ENCODE peak calls at places on chromosomes 13 and 19, in nine cellular contexts. U is HL-60, V is HepG2, P is A549, Y is Panc1, W is HCT116, N is SK-N-SH, H is GM12878, I is GM23338. A is an unnamed sample.

GRCh38 chr13:113474179-113474578 is 16.3 kb downstream of the DCUN1D2 start:
- DNase-seq in U (peak), V (no peak), P (no peak), Y (no peak), W (no peak), N (no peak), H (no peak), I (no peak), A (no peak)

GRCh38 chr19:53504903-53505302 is 33.0 kb upstream of the ZNF331 start:
- DNase-seq in U (no peak), V (peak), P (no peak), Y (no peak), W (no peak), N (peak), H (no peak), I (no peak), A (no peak)

GRCh38 chr13:71260246-71260645 is 606.8 kb downstream of the DACH1 start:
- DNase-seq in U (no peak), V (no peak), P (no peak), Y (no peak), W (no peak), N (no peak), H (no peak), I (no peak), A (no peak)

GRCh38 chr13:110106726-110107125 is 200.2 kb downstream of the COL4A1 start:
- DNase-seq in U (no peak), V (no peak), P (no peak), Y (no peak), W (no peak), N (no peak), H (no peak), I (no peak), A (no peak)

GRCh38 chr13:80737513-80737912 is 396.6 kb upstream of the SPRY2 start:
- DNase-seq in U (no peak), V (no peak), P (no peak), Y (no peak), W (no peak), N (no peak), H (no peak), I (no peak), A (no peak)

GRCh38 chr19:995051-995827 is 5.0 kb upstream of the GRIN3B start:
- DNase-seq in U (no peak), V (no peak), P (no peak), Y (no peak), W (no peak), N (no peak), H (no peak), I (no peak), A (no peak)

GRCh38 chr13:52070929-52071523 is 46.5 kb downstream of the UTP14C start:
- DNase-seq in U (no peak), V (peak), P (no peak), Y (no peak), W (no peak), N (peak), H (no peak), I (no peak), A (peak)

GRCh38 chr13:31160857-31161582 is 684 bp downstream of the HSPH1 start:
- DNase-seq in U (peak), V (peak), P (no peak), Y (no peak), W (no peak), N (peak), H (peak), I (peak), A (peak)

GRCh38 chr13:110382830-110383229 is 75.7 kb downstream of the COL4A2 start:
- DNase-seq in U (no peak), V (no peak), P (no peak), Y (no peak), W (no peak), N (no peak), H (no peak), I (no peak), A (no peak)

GRCh38 chr13:107202371-107203023 is 634.6 kb upstream of the ARGLU1 start:
- DNase-seq in U (no peak), V (peak), P (no peak), Y (no peak), W (no peak), N (no peak), H (no peak), I (no peak), A (no peak)

GRCh38 chr19:1045247-1045603 is 5.3 kb downstream of the ABCA7 start:
- DNase-seq in U (no peak), V (peak), P (peak), Y (no peak), W (peak), N (peak), H (no peak), I (peak), A (peak)

GRCh38 chr19:41984961-41985360 is 9.1 kb downstream of the ATP1A3 start:
- DNase-seq in U (no peak), V (no peak), P (no peak), Y (no peak), W (no peak), N (no peak), H (no peak), I (no peak), A (no peak)

GRCh38 chr13:92315265-92315664 is 911.3 kb upstream of the GPC6 start:
- DNase-seq in U (no peak), V (no peak), P (no peak), Y (no peak), W (no peak), N (no peak), H (peak), I (no peak), A (no peak)

GRCh38 chr19:35731353-35731752 is 10.9 kb downstream of the IGFLR1 start:
- DNase-seq in U (no peak), V (no peak), P (no peak), Y (no peak), W (no peak), N (no peak), H (no peak), I (no peak), A (no peak)

GRCh38 chr13:113759525-113760137 is 605 bp downstream of the TMEM255B start:
- DNase-seq in U (no peak), V (no peak), P (peak), Y (no peak), W (no peak), N (peak), H (no peak), I (peak), A (no peak)

GRCh38 chr19:14081797-14082674 is 3.5 kb downstream of the C19orf67 start:
- DNase-seq in U (no peak), V (no peak), P (no peak), Y (no peak), W (no peak), N (no peak), H (no peak), I (no peak), A (no peak)

GRCh38 chr19:36152061-36152885 is at the start of gene COX7A1:
- DNase-seq in U (no peak), V (no peak), P (no peak), Y (no peak), W (no peak), N (no peak), H (no peak), I (peak), A (no peak)

GRCh38 chr13:107824636-107825035 is 390.7 kb downstream of the LIG4 start:
- DNase-seq in U (no peak), V (no peak), P (no peak), Y (no peak), W (no peak), N (no peak), H (no peak), I (no peak), A (no peak)

GRCh38 chr19:50266896-50267295 is 62.3 kb downstream of the KCNC3 start:
- DNase-seq in U (no peak), V (no peak), P (peak), Y (no peak), W (peak), N (peak), H (no peak), I (peak), A (peak)

GRCh38 chr19:11574689-11575088 is 2.8 kb downstream of the ACP5 start:
- DNase-seq in U (no peak), V (no peak), P (no peak), Y (no peak), W (no peak), N (no peak), H (no peak), I (no peak), A (no peak)

DNA sequence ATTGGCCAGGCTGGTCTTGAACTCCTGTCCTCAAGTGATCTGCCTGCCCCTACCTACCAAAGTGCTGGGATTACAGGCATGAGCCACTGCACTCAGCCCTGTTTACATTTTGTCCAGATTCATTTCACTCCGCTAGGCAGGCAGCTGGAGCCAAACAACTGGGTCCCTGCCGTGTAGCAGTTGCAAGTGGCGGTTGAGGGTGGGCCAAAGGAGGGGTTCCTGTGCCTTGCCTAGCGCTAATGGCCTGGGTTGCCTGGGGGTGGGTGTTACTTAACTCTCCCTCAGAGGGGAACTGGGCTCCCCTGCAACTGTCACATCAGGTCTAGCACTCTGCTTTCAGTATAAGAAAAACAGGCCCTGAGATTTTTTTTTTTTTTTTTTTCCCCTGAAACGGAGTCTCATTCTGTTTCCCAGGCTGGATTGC is 7.4 kb downstream of the ACP5 start:
- DNase-seq in U (no peak), V (no peak), P (no peak), Y (no peak), W (no peak), N (peak), H (no peak), I (no peak), A (no peak)
- TF ChIP-seq REST in U (no peak), V (no peak), P (no peak), Y (no peak), W (no peak), N (no peak), H (no peak), I (no peak), A (no peak)

GRCh38 chr13:23509781-23510543 is 60.2 kb upstream of the TNFRSF19 start:
- DNase-seq in U (no peak), V (no peak), P (no peak), Y (no peak), W (no peak), N (no peak), H (no peak), I (no peak), A (no peak)
- TF ChIP-seq REST in U (no peak), V (no peak), P (no peak), Y (no peak), W (no peak), N (no peak), H (no peak), I (no peak), A (no peak)

GRCh38 chr13:98966019-98966418 is 11.8 kb downstream of the DOCK9 start:
- DNase-seq in U (no peak), V (no peak), P (no peak), Y (no peak), W (no peak), N (no peak), H (no peak), I (no peak), A (no peak)
- TF ChIP-seq REST in U (no peak), V (no peak), P (no peak), Y (no peak), W (no peak), N (no peak), H (no peak), I (no peak), A (no peak)

DNA sequence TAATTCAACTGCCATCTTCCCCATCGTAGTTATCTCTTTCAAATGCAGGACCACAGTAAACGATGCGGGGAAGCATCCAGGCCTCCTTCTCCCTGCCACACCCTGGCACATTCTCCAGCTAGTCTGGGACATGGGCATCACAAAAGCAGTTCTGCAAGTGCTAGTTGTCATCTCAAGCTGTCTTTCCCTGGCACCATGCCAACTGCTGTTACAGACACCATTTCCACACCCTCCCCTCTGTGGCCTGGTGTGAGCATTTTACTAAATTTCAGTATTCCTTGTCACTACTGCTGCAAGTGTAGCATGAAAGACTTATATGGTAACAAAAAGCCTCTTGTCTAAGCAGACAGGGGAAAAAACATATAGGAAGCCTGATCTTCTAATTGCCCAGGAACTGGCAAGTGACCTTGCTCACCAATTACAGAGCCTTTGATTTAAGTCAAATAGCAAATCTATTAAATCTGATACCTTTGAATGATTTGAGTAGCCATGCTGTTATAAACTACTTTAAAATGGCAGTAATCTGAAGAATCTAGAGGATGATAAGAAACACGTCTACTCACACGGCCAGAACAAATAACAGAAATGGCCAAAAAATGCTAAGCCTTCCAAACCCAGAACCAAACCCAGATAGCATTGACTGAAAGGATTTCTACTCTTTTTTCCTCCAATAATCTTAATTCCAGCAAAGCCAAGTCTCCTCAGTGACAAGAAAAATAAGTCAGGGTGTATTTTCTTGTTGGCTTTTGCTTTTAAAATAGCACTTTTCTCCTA is 179.0 kb downstream of the NUFIP1 start:
- DNase-seq in U (no peak), V (no peak), P (no peak), Y (no peak), W (no peak), N (peak), H (no peak), I (no peak), A (no peak)
- TF ChIP-seq REST in U (no peak), V (no peak), P (no peak), Y (no peak), W (no peak), N (no peak), H (no peak), I (no peak), A (no peak)

GRCh38 chr19:44212865-44213346 is 574 bp downstream of the ZNF227 start:
- DNase-seq in U (no peak), V (peak), P (no peak), Y (no peak), W (no peak), N (peak), H (no peak), I (peak), A (peak)
- TF ChIP-seq REST in U (no peak), V (no peak), P (no peak), Y (no peak), W (no peak), N (no peak), H (no peak), I (no peak), A (no peak)

GRCh38 chr13:98265669-98266551 is 88.8 kb upstream of the RNF113B start:
- DNase-seq in U (no peak), V (peak), P (no peak), Y (no peak), W (no peak), N (no peak), H (no peak), I (no peak), A (no peak)
- TF ChIP-seq REST in U (no peak), V (no peak), P (peak), Y (no peak), W (no peak), N (no peak), H (no peak), I (no peak), A (no peak)

GRCh38 chr13:63501702-63502101 is 2086.1 kb upstream of the PCDH20 start:
- DNase-seq in U (no peak), V (no peak), P (no peak), Y (no peak), W (no peak), N (no peak), H (no peak), I (no peak), A (no peak)
- TF ChIP-seq REST in U (no peak), V (no peak), P (no peak), Y (no peak), W (no peak), N (no peak), H (no peak), I (no peak), A (no peak)

A was measured in K562.